ENCODE peak calls at places on chromosome 9, in seven cellular contexts. Z, D, A, T, J, Q and U are unnamed samples.

GRCh38 chr9:133905493-133905892 is 86.6 kb downstream of the VAV2 start:
- DNase-seq in Z (no peak), D (no peak), A (no peak), T (no peak), J (no peak), Q (no peak), U (no peak)

GRCh38 chr9:35186524-35186923 is 24.7 kb downstream of the UNC13B start:
- DNase-seq in Z (no peak), D (no peak), A (no peak), T (no peak), J (no peak), Q (no peak), U (no peak)

GRCh38 chr9:120619751-120620655 is 40.0 kb upstream of the CDK5RAP2 start:
- DNase-seq in Z (no peak), D (peak), A (peak), T (peak), J (peak), Q (peak), U (peak)

GRCh38 chr9:133273819-133274218 is 1.2 kb downstream of the ABO start:
- DNase-seq in Z (no peak), D (no peak), A (no peak), T (no peak), J (no peak), Q (no peak), U (no peak)

GRCh38 chr9:13900449-13900848 is 413.5 kb downstream of the NFIB start:
- DNase-seq in Z (no peak), D (no peak), A (peak), T (no peak), J (no peak), Q (no peak), U (no peak)

GRCh38 chr9:684055-684949 is 157.2 kb upstream of the DMRT1 start:
- DNase-seq in Z (no peak), D (peak), A (peak), T (peak), J (peak), Q (no peak), U (no peak)

GRCh38 chr9:77922587-77922986 is 109.0 kb downstream of the GNAQ start:
- DNase-seq in Z (no peak), D (no peak), A (no peak), T (peak), J (no peak), Q (no peak), U (no peak)

GRCh38 chr9:116792271-116792670 is 105.2 kb downstream of the TRIM32 start:
- DNase-seq in Z (no peak), D (no peak), A (no peak), T (no peak), J (no peak), Q (peak), U (no peak)

GRCh38 chr9:14989811-14990210 is 79.6 kb upstream of the FREM1 start:
- DNase-seq in Z (no peak), D (peak), A (no peak), T (no peak), J (no peak), Q (no peak), U (no peak)

GRCh38 chr9:137295313-137296213 is 6.5 kb downstream of the NRARP start:
- DNase-seq in Z (no peak), D (no peak), A (no peak), T (no peak), J (peak), Q (peak), U (peak)

GRCh38 chr9:26112724-26113123 is 434.5 kb upstream of the TUSC1 start:
- DNase-seq in Z (no peak), D (peak), A (no peak), T (no peak), J (no peak), Q (no peak), U (no peak)

GRCh38 chr9:76456202-76456926 is 2.6 kb upstream of the GCNT1 start:
- DNase-seq in Z (no peak), D (peak), A (peak), T (peak), J (peak), Q (no peak), U (peak)

GRCh38 chr9:72441296-72442211 is 76.5 kb upstream of the ZFAND5 start:
- DNase-seq in Z (no peak), D (no peak), A (no peak), T (peak), J (no peak), Q (no peak), U (no peak)

GRCh38 chr9:120531683-120532300 is 48.2 kb downstream of the CDK5RAP2 start:
- DNase-seq in Z (no peak), D (peak), A (no peak), T (peak), J (peak), Q (peak), U (peak)

GRCh38 chr9:76667521-76667957 is 96.7 kb upstream of the PCA3 start:
- DNase-seq in Z (no peak), D (no peak), A (no peak), T (peak), J (no peak), Q (no peak), U (no peak)

GRCh38 chr9:80191108-80191507 is 619.3 kb downstream of the TLE4 start:
- DNase-seq in Z (no peak), D (no peak), A (no peak), T (peak), J (no peak), Q (no peak), U (no peak)

GRCh38 chr9:119349548-119349947 is 19.7 kb downstream of the BRINP1 start:
- DNase-seq in Z (no peak), D (no peak), A (no peak), T (no peak), J (no peak), Q (no peak), U (no peak)

GRCh38 chr9:126489604-126490593 is 123.8 kb upstream of the LMX1B start:
- DNase-seq in Z (no peak), D (no peak), A (no peak), T (no peak), J (no peak), Q (no peak), U (no peak)

GRCh38 chr9:81729141-81729540 is 39.8 kb upstream of the TLE1 start:
- DNase-seq in Z (no peak), D (no peak), A (no peak), T (no peak), J (no peak), Q (no peak), U (no peak)

GRCh38 chr9:19230356-19231125 is at the start of gene DENND4C:
- DNase-seq in Z (peak), D (peak), A (peak), T (peak), J (peak), Q (peak), U (peak)

GRCh38 chr9:86732514-86732913 is 214.8 kb downstream of the GAS1 start:
- DNase-seq in Z (no peak), D (peak), A (no peak), T (peak), J (no peak), Q (no peak), U (no peak)

GRCh38 chr9:26669641-26670040 is 223.0 kb downstream of the CAAP1 start:
- DNase-seq in Z (no peak), D (no peak), A (no peak), T (no peak), J (no peak), Q (no peak), U (no peak)

GRCh38 chr9:22158275-22158674 is 149.2 kb upstream of the CDKN2B start:
- DNase-seq in Z (no peak), D (peak), A (no peak), T (no peak), J (no peak), Q (no peak), U (no peak)

GRCh38 chr9:137198051-137198747 is 2.3 kb downstream of the TPRN start:
- DNase-seq in Z (no peak), D (no peak), A (no peak), T (no peak), J (peak), Q (no peak), U (peak)

GRCh38 chr9:110538169-110538568 is 41.4 kb downstream of the SVEP1 start:
- DNase-seq in Z (no peak), D (peak), A (no peak), T (peak), J (no peak), Q (no peak), U (no peak)

GRCh38 chr9:126794441-126794840 is 10.4 kb upstream of the ZBTB43 start:
- DNase-seq in Z (no peak), D (no peak), A (no peak), T (no peak), J (no peak), Q (no peak), U (no peak)

GRCh38 chr9:126965541-126966428 is 51.2 kb downstream of the RALGPS1 start:
- DNase-seq in Z (no peak), D (peak), A (peak), T (peak), J (peak), Q (peak), U (peak)

GRCh38 chr9:137878146-137878941 is 762 bp downstream of the CACNA1B start:
- DNase-seq in Z (no peak), D (peak), A (no peak), T (no peak), J (peak), Q (peak), U (no peak)

GRCh38 chr9:70043285-70043684 is 363 bp upstream of the MAMDC2 start:
- DNase-seq in Z (no peak), D (no peak), A (no peak), T (no peak), J (no peak), Q (no peak), U (no peak)

GRCh38 chr9:77291714-77292113 is 114.4 kb downstream of the VPS13A start:
- DNase-seq in Z (no peak), D (peak), A (no peak), T (no peak), J (peak), Q (peak), U (peak)

GRCh38 chr9:133683494-133684460 is 47.6 kb downstream of the DBH start:
- DNase-seq in Z (no peak), D (peak), A (no peak), T (no peak), J (no peak), Q (peak), U (no peak)

GRCh38 chr9:113998529-113999255 is 79.4 kb downstream of the AMBP start:
- DNase-seq in Z (peak), D (peak), A (no peak), T (peak), J (peak), Q (peak), U (peak)

GRCh38 chr9:94802795-94803194 is 76.3 kb downstream of the AOPEP start:
- DNase-seq in Z (no peak), D (peak), A (no peak), T (no peak), J (no peak), Q (no peak), U (no peak)

GRCh38 chr9:101716629-101717028 is 21.8 kb downstream of the GRIN3A start:
- DNase-seq in Z (no peak), D (peak), A (no peak), T (no peak), J (no peak), Q (no peak), U (no peak)

GRCh38 chr9:5052858-5053257 is 67.8 kb downstream of the JAK2 start:
- DNase-seq in Z (no peak), D (peak), A (no peak), T (peak), J (no peak), Q (no peak), U (no peak)

GRCh38 chr9:37512439-37512838 is 26.7 kb downstream of the POLR1E start:
- DNase-seq in Z (no peak), D (no peak), A (no peak), T (no peak), J (no peak), Q (no peak), U (no peak)

GRCh38 chr9:28774433-28775029 is 1201.2 kb upstream of the C9orf72 start:
- DNase-seq in Z (no peak), D (peak), A (no peak), T (peak), J (peak), Q (peak), U (no peak)

GRCh38 chr9:31873717-31874116 is 510.7 kb upstream of the ACO1 start:
- DNase-seq in Z (no peak), D (no peak), A (no peak), T (no peak), J (no peak), Q (no peak), U (no peak)

GRCh38 chr9:93649610-93650261 is 73.4 kb downstream of the PHF2 start:
- DNase-seq in Z (peak), D (peak), A (no peak), T (no peak), J (no peak), Q (no peak), U (no peak)

DNA sequence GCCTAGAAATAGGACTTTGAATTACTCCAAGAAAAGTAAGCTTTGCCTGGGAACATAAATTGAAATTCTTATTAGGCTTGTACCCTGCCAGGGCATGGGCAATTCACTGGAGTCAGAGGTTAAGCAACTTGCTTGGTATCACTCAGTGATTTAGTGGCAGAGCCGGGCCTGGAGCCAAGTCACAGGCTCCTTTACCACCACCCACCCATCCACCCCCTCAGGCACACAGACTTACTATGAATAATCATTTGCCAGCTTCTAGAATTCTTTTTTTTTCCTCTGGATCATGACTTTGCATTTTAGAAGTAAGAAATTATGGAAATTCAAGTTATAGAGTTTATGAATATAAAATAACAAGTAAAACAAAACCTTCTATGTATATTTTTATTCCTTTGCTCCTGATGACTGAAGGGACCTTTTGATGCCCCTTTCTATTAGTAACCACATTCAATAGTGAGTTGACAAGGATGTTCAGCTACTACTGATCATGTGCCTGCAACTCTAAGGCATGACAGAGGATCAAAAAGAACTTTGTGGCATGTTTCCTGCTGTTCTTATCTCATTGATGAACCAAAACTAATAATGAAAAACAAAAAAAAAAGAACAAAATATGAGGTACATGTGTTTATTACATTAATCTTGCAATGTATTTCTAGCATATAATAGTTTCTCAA is 614.7 kb downstream of the TLR4 start:
- DNase-seq in Z (no peak), D (peak), A (no peak), T (no peak), J (no peak), Q (peak), U (peak)
- TF ChIP-seq CTCF in Z (no peak), D (no peak), A (no peak), T (no peak), J (no peak), Q (no peak), U (no peak)

GRCh38 chr9:2597483-2597882 is 24.1 kb upstream of the VLDLR start:
- DNase-seq in Z (no peak), D (peak), A (no peak), T (peak), J (no peak), Q (no peak), U (no peak)

GRCh38 chr9:2601785-2602378 is 19.7 kb upstream of the VLDLR start:
- DNase-seq in Z (no peak), D (no peak), A (no peak), T (no peak), J (no peak), Q (no peak), U (no peak)

GRCh38 chr9:2599896-2600295 is 21.7 kb upstream of the VLDLR start:
- DNase-seq in Z (no peak), D (no peak), A (no peak), T (peak), J (no peak), Q (no peak), U (no peak)

GRCh38 chr9:2602704-2603116 is 18.9 kb upstream of the VLDLR start:
- DNase-seq in Z (no peak), D (no peak), A (no peak), T (peak), J (peak), Q (peak), U (no peak)

DNA sequence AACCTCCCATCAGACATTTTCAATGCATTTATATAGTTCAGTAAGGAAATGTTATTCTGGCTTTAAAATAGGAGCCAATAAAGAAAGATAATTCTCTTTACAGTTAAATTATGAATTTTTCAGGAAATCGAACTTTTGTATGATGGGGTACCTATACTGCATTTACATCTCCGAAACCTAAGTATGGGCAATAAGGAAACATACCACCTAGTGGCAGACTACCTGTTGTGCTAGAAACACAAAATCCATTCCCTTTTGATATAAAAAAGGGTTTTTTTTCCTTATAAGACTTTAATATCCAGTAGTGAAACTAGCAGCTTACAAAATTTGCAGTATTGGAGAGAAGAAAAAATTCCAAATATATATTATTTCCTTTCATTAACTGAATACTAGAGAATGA is 21.3 kb upstream of the VLDLR start:
- DNase-seq in Z (no peak), D (no peak), A (no peak), T (no peak), J (no peak), Q (no peak), U (no peak)
- TF ChIP-seq CTCF in Z (no peak), D (peak), A (no peak), T (no peak), J (peak), Q (peak), U (no peak)

DNA sequence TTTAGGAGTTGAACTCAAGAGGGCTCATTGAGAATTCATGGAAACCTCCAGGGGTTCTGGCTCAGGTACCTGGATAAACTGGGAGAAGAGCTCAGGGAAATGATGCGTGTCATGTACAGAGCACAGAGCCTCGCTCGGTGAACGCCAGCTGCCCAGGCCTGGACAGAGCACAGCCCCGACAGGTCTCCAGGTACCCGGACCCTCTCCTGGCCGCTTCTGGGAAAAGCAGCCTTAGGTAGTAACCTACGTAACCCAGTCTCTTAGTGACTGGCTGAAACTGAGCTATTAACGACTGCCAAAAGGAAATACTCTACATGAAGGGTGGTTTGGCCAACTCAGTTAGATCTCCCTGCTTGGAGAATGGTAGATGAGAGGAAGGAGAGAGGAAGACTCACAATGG is 157.4 kb downstream of the TTLL11 start:
- DNase-seq in Z (no peak), D (no peak), A (no peak), T (no peak), J (no peak), Q (no peak), U (no peak)
- TF ChIP-seq CTCF in Z (no peak), D (no peak), A (no peak), T (no peak), J (no peak), Q (no peak), U (no peak)

GRCh38 chr9:130328349-130328801 is 62.8 kb downstream of the HMCN2 start:
- DNase-seq in Z (no peak), D (peak), A (no peak), T (peak), J (no peak), Q (no peak), U (no peak)

GRCh38 chr9:130331061-130331460 is 65.5 kb downstream of the HMCN2 start:
- DNase-seq in Z (no peak), D (no peak), A (no peak), T (no peak), J (no peak), Q (no peak), U (no peak)

GRCh38 chr9:130329061-130329460 is 63.5 kb downstream of the HMCN2 start:
- DNase-seq in Z (no peak), D (no peak), A (no peak), T (no peak), J (no peak), Q (no peak), U (no peak)

GRCh38 chr9:130331573-130331972 is 66.0 kb downstream of the HMCN2 start:
- DNase-seq in Z (no peak), D (peak), A (no peak), T (peak), J (peak), Q (no peak), U (no peak)

GRCh38 chr9:130330202-130330601 is 64.6 kb downstream of the HMCN2 start:
- DNase-seq in Z (no peak), D (no peak), A (no peak), T (no peak), J (no peak), Q (no peak), U (no peak)
- TF ChIP-seq CTCF in Z (no peak), D (no peak), A (no peak), T (no peak), J (no peak), Q (no peak), U (no peak)

GRCh38 chr9:135924628-135925338 is 17.4 kb upstream of the CAMSAP1 start:
- DNase-seq in Z (no peak), D (peak), A (no peak), T (no peak), J (no peak), Q (no peak), U (no peak)
- TF ChIP-seq CTCF in Z (no peak), D (peak), A (no peak), T (no peak), J (no peak), Q (no peak), U (no peak)

GRCh38 chr9:109199676-109200075 is 32.6 kb upstream of the FRRS1L start:
- DNase-seq in Z (no peak), D (no peak), A (no peak), T (no peak), J (no peak), Q (no peak), U (no peak)

GRCh38 chr9:109194157-109194556 is 27.1 kb upstream of the FRRS1L start:
- DNase-seq in Z (no peak), D (peak), A (no peak), T (no peak), J (no peak), Q (no peak), U (no peak)

GRCh38 chr9:109203761-109204360 is 36.8 kb upstream of the FRRS1L start:
- DNase-seq in Z (no peak), D (no peak), A (no peak), T (no peak), J (no peak), Q (no peak), U (no peak)

DNA sequence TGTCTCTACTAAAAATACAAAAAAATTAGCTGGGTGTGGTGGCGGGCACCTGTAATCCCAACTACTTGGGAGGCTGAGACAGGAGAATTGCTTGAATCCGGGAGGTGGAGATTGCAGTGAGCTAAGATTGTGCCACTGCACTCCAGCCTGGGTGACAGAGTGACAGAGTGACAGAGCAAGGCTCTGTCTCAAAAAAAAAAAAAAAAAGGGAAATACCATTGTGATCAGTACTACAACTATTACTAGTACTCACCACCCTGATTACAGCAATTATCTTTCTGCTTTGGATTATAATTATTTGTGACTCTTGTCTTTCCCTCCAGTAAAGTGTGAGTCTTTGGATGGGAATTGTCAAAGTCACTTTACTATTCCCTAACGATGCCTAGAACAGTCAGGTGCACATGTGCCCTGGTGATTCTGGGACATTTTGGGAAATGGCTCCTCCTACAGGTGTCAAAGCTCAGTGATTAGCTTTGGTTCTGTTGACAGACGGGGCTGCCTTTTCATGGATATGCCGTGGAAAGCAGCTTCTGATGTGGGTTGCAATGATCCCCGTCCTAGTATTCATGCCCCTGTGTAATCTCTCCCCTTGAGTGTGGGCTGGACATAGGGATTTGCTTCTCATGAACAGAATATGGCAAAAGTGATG is 31.8 kb upstream of the FRRS1L start:
- DNase-seq in Z (no peak), D (no peak), A (no peak), T (no peak), J (no peak), Q (no peak), U (no peak)
- TF ChIP-seq CTCF in Z (no peak), D (peak), A (no peak), T (no peak), J (no peak), Q (peak), U (no peak)